ENCODE peak calls at places on chromosomes 6 and 20, in five cellular contexts. V is adrenal gland, H is IMR-90, A is GM12878, K is A549. L is an unnamed sample.

GRCh38 chr20:16518068-16518783 is 55.0 kb downstream of the KIF16B start:
- DNase-seq in A (no peak), K (peak), V (peak), H (peak), L (no peak)

GRCh38 chr6:31049518-31049917 is 39.2 kb downstream of the MUC22 start:
- DNase-seq in V (no peak), H (peak), K (no peak), A (no peak), L (no peak)

GRCh38 chr20:324177-325042 is 942 bp upstream of the SOX12 start:
- DNase-seq in A (no peak), V (peak), K (peak), H (peak), L (peak)

GRCh38 chr20:2836035-2836434 is 4.4 kb downstream of the PCED1A start:
- DNase-seq in V (no peak), K (no peak), A (no peak), H (no peak), L (no peak)

GRCh38 chr20:25858495-25859425 is 162.1 kb upstream of the ZNF337 start:
- DNase-seq in K (no peak), A (no peak), H (no peak), V (no peak), L (no peak)

GRCh38 chr6:29872791-29873190 is 45.2 kb downstream of the HLA-G start:
- DNase-seq in K (no peak), V (no peak), A (no peak), H (no peak), L (no peak)

GRCh38 chr6:1577146-1577680 is 32.5 kb upstream of the FOXC1 start:
- DNase-seq in V (no peak), H (no peak), A (no peak), K (no peak), L (no peak)

GRCh38 chr6:138736640-138737039 is 36.9 kb upstream of the CCDC28A start:
- DNase-seq in H (peak), A (no peak), K (no peak), V (no peak), L (no peak)

GRCh38 chr6:105994522-105995402 is 91.4 kb upstream of the PRDM1 start:
- DNase-seq in A (no peak), V (peak), H (peak), K (peak), L (peak)

GRCh38 chr6:77430506-77430905 is 32.8 kb downstream of the HTR1B start:
- DNase-seq in K (no peak), A (no peak), V (no peak), H (no peak), L (no peak)

GRCh38 chr20:47574616-47575401 is 73.1 kb downstream of the NCOA3 start:
- DNase-seq in A (no peak), K (peak), V (peak), H (peak), L (no peak)

GRCh38 chr20:51884561-51884960 is 82.2 kb upstream of the SALL4 start:
- DNase-seq in A (no peak), H (peak), K (no peak), V (no peak), L (no peak)

GRCh38 chr20:62790075-62790474 is 6.2 kb upstream of the MRGBP start:
- DNase-seq in A (no peak), H (no peak), K (no peak), V (no peak), L (no peak)

GRCh38 chr20:50911030-50911429 is 20.2 kb downstream of the ADNP start:
- DNase-seq in A (no peak), H (peak), K (no peak), V (no peak), L (no peak)

GRCh38 chr6:166477647-166478365 is 95.1 kb upstream of the MPC1 start:
- DNase-seq in V (no peak), H (no peak), A (no peak), K (no peak), L (no peak)

GRCh38 chr20:62536731-62537401 is 61.1 kb upstream of the GATA5 start:
- DNase-seq in V (no peak), H (peak), A (no peak), K (no peak), L (no peak)

GRCh38 chr6:113449051-113449450 is 408.1 kb upstream of the MARCKS start:
- DNase-seq in K (no peak), V (no peak), A (no peak), H (peak), L (no peak)

GRCh38 chr6:56370127-56370540 is 122.8 kb upstream of the COL21A1 start:
- DNase-seq in A (no peak), H (no peak), K (peak), V (peak), L (peak)

GRCh38 chr6:111803384-111803783 is 69.9 kb downstream of the FYN start:
- DNase-seq in H (no peak), A (no peak), K (no peak), V (no peak), L (no peak)

GRCh38 chr6:11413728-11414127 is 123.8 kb upstream of the TMEM170B start:
- DNase-seq in H (peak), V (no peak), K (no peak), A (no peak), L (no peak)

GRCh38 chr6:148218542-148219258 is 123.9 kb upstream of the SASH1 start:
- DNase-seq in A (no peak), H (no peak), K (no peak), V (no peak), L (peak)

GRCh38 chr6:112526594-112526993 is 179.5 kb downstream of the RFPL4B start:
- DNase-seq in H (no peak), A (no peak), V (no peak), K (no peak), L (no peak)

GRCh38 chr6:26025894-26026832 is 61.1 kb upstream of the HFE start:
- DNase-seq in V (peak), A (peak), H (peak), K (peak), L (peak)

GRCh38 chr6:72363844-72364740 is 257.8 kb upstream of the KCNQ5 start:
- DNase-seq in H (peak), V (no peak), A (no peak), K (no peak), L (no peak)

GRCh38 chr20:53579581-53580375 is 13.9 kb downstream of the ZNF217 start:
- DNase-seq in K (no peak), V (peak), H (peak), A (no peak), L (peak)

GRCh38 chr6:54719633-54720032 is 126.9 kb upstream of the FAM83B start:
- DNase-seq in V (no peak), K (no peak), H (no peak), A (no peak), L (no peak)

GRCh38 chr20:37863289-37863688 is 39.6 kb upstream of the VSTM2L start:
- DNase-seq in H (no peak), V (no peak), K (no peak), A (no peak), L (no peak)

GRCh38 chr6:113858067-113858604 is 991 bp downstream of the MARCKS start:
- DNase-seq in A (no peak), H (peak), K (peak), V (peak), L (peak)

DNA sequence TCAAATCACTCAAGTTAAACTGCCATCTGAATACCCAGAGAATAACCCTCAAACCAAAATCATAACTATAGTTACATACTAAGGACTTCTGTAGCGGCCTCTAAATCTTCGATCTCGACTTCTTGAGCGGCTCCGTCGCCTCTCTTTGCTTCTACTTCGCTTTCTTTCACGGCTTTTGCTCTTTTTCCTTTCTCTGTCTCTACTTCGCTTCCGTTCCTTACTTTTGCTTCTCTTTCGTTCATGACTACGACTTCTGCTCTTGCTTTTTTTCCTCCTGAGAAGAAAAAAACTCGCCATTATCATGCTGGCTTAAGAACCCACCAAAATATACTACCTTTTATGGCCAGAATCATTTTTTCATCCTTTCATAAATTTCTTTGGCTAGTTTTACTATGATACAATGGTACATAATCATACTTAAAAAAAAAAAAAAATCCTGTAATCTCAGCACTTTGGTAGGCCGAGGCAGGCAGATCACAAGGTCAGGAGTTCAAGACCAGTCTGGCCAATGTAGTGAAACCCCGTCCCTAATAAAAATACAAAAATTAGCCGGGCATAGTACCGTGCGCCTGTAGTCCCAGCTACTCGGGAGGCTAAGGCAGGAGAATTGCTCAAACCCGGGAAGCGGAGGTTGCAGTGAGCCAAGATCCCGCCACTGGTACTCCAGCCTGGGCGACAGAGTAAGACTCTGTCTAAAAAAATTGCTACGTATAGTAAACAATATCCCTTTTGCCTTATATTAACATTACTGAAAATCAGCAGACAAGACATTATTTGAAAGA is 10.0 kb downstream of the RBM39 start:
- DNase-seq in K (no peak), A (no peak), H (no peak), V (no peak), L (no peak)
- TF ChIP-seq POLR2A in K (no peak), A (no peak), H (no peak), V (no peak), L (no peak)

GRCh38 chr6:96015791-96016776 is at the start of gene FUT9:
- DNase-seq in H (no peak), A (no peak), K (no peak), V (peak), L (no peak)
- TF ChIP-seq CTCF in H (no peak), A (no peak), K (no peak), V (no peak), L (no peak)

DNA sequence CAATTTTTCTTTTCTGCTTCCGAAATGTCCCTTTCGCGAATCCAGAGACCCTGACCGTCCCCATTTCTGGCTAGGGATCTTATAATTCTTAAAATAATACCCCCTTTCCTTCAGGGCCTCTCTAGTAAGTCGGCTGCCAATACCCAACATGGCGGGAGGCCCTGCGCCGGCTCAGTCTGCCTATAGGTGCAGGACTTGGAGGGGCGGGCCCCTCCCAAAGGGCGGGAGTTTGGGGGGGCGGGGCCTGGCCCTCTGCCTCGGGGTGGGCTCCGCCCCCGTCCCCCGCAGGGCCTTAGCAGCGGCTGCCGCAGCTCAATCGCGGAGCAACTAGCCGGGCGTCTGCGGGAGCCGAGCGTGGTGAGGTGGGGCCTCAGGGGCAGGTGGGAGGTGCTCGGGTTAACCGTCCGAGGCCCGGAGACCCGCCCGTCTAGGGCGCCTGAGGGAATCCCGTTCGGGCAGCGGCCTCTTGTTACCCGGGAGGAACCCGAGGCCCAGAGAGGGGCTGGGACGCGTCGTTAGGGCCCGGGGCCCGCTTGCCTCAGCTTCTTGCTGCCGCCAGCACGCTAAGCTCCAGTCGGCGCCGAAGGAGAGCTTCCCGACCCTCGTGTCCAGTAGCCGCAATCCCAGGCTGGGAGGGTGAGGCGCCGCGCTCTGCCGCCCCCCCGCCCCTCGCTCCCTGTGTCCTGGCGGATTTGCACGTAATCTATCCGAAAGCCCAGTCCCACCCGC is at the start of gene CEP250:
- DNase-seq in A (peak), K (peak), V (peak), H (peak), L (peak)
- TF ChIP-seq POLR2A in A (peak), K (peak), V (no peak), H (peak), L (no peak)

GRCh38 chr6:46376562-46376969 is 114.7 kb downstream of the RCAN2 start:
- DNase-seq in A (peak), H (no peak), K (no peak), V (peak), L (no peak)

GRCh38 chr6:46367365-46367764 is 123.9 kb downstream of the RCAN2 start:
- DNase-seq in A (no peak), V (no peak), K (no peak), H (no peak), L (no peak)

GRCh38 chr6:46368137-46368536 is 123.1 kb downstream of the RCAN2 start:
- DNase-seq in A (no peak), V (no peak), K (no peak), H (no peak), L (no peak)

GRCh38 chr6:46366190-46366900 is 124.9 kb downstream of the RCAN2 start:
- DNase-seq in A (no peak), V (no peak), K (no peak), H (no peak), L (no peak)

GRCh38 chr6:46370622-46371021 is 120.6 kb downstream of the RCAN2 start:
- DNase-seq in V (no peak), H (peak), K (no peak), A (no peak), L (no peak)
- TF ChIP-seq CTCF in V (no peak), H (no peak), K (no peak), A (no peak), L (no peak)

GRCh38 chr6:73694711-73695411 is 1.1 kb upstream of the CD109 start:
- DNase-seq in H (peak), A (no peak), K (no peak), V (no peak), L (no peak)

GRCh38 chr6:73696990-73697651 is 1.1 kb downstream of the CD109 start:
- DNase-seq in A (no peak), V (no peak), K (no peak), H (no peak), L (no peak)

GRCh38 chr6:73700060-73700459 is 4.1 kb downstream of the CD109 start:
- DNase-seq in K (no peak), H (no peak), A (no peak), V (no peak), L (no peak)

GRCh38 chr6:73699656-73700055 is 3.7 kb downstream of the CD109 start:
- DNase-seq in H (no peak), K (no peak), A (no peak), V (no peak), L (no peak)

GRCh38 chr6:73695619-73696421 is at the start of gene CD109:
- DNase-seq in V (no peak), H (peak), A (no peak), K (peak), L (peak)
- TF ChIP-seq POLR2A in V (no peak), H (no peak), A (no peak), K (no peak), L (no peak)

DNA sequence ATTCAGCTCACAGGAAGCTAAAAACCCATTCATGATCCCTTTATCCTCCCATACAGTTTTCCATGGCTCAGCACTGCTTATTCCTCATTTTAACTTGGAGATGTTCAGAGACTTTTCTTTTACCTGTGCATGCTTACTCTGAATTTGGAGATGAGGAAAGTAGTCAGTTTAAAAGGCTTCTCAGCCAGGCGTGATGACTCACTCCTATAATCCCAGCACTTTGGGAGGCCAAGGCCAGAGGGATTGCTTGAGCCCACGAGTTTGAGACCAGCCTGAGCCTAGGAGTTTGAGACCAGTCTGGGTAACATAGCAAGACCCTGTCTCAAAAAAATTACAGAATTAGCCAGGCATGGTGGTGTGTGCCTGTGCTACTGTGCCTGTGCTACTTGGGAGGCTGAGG is 30.3 kb upstream of the TMEM217 start:
- DNase-seq in K (no peak), H (peak), A (no peak), V (no peak), L (no peak)
- TF ChIP-seq CTCF in K (no peak), H (no peak), A (no peak), V (no peak), L (no peak)

GRCh38 chr6:110593637-110594036 is 117.2 kb upstream of the SLC22A16 start:
- DNase-seq in K (no peak), A (no peak), H (no peak), V (no peak), L (no peak)

GRCh38 chr6:110590821-110591351 is 114.5 kb upstream of the SLC22A16 start:
- DNase-seq in K (no peak), A (peak), V (no peak), H (peak), L (no peak)

GRCh38 chr6:110587328-110587727 is 110.9 kb upstream of the SLC22A16 start:
- DNase-seq in V (no peak), H (no peak), A (no peak), K (no peak), L (no peak)

GRCh38 chr6:110595112-110595511 is 118.7 kb upstream of the SLC22A16 start:
- DNase-seq in H (no peak), K (no peak), V (no peak), A (no peak), L (no peak)

DNA sequence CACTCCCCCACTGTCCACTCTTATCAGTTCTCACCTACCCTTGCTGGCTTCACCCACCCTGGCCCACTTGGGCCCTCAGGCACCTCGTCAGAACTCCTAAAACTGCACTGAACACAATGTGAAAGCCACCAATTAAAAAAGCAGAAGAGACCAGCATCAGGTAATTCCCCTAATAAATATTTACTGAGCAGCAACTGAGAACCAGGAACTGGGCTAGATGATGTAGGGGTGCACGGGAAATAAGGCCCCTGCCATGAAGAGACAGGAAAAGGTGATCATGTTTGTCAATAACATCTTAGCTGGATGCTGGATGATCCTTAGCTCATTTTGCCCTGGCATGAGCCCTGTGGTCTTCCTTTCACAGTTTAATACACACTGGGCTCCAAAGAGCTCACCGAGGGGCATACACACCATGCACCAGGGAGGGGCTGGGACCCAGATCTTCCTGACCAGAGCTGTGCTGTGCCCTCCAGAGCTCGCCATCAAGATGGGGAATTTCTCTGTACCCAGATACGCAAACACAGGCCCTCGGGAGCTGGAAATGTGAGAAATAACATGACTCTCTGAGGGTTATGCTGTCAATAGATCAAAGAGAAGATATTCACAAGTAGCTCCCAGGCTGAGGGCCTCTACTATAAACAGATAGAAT is 113.6 kb upstream of the SLC22A16 start:
- DNase-seq in V (no peak), H (no peak), K (no peak), A (peak), L (no peak)
- TF ChIP-seq POLR2A in V (no peak), H (no peak), K (no peak), A (no peak), L (no peak)